ENCODE peak calls at places on chromosome 17, in four cellular contexts. Q, G, M and J are unnamed samples.

GRCh38 chr17:28720247-28720996 is 637 bp downstream of the RPL23A start:
- DNase-seq in Q (no peak), G (peak; percentile 28), M (no peak), J (no peak)

GRCh38 chr17:74810699-74811485 is 34.7 kb upstream of the NAT9 start:
- DNase-seq in G (no peak), Q (no peak), M (no peak), J (no peak)

GRCh38 chr17:2064147-2064489 is 9.2 kb downstream of the HIC1 start:
- DNase-seq in Q (no peak), G (peak; percentile 43), M (no peak), J (no peak)

GRCh38 chr17:1484586-1485310 is 7.7 kb downstream of the MYO1C start:
- DNase-seq in G (peak; percentile 81), Q (no peak), M (peak; percentile 52), J (peak; percentile 88)

GRCh38 chr17:60902399-60902798 is 224.7 kb downstream of the BCAS3 start:
- DNase-seq in G (no peak), M (no peak), Q (peak; percentile 48), J (no peak)

GRCh38 chr17:64278614-64279013 is 15.6 kb upstream of the TEX2 start:
- DNase-seq in Q (peak; percentile 71), G (peak; percentile 38), M (no peak), J (no peak)

GRCh38 chr17:33028778-33029177 is 37.1 kb downstream of the SPACA3 start:
- DNase-seq in Q (no peak), M (no peak), G (no peak), J (no peak)

GRCh38 chr17:33779399-33779697 is 475.7 kb upstream of the CCL2 start:
- DNase-seq in Q (no peak), M (no peak), G (no peak), J (no peak)

GRCh38 chr17:2390199-2390880 is 10.5 kb downstream of the MNT start:
- DNase-seq in M (no peak), G (no peak), Q (no peak), J (no peak)

GRCh38 chr17:64205804-64206203 is 57.3 kb downstream of the TEX2 start:
- DNase-seq in Q (peak; percentile 63), G (no peak), M (no peak), J (no peak)

GRCh38 chr17:8189041-8189710 is 804 bp downstream of the BORCS6 start:
- DNase-seq in Q (no peak), M (no peak), G (peak; percentile 44), J (no peak)

GRCh38 chr17:42312035-42312284 is 23.7 kb downstream of the STAT5A start:
- DNase-seq in G (no peak), M (no peak), Q (no peak), J (no peak)

GRCh38 chr17:76986318-76986717 is 118.1 kb downstream of the MGAT5B start:
- DNase-seq in M (no peak), G (no peak), Q (no peak), J (no peak)

GRCh38 chr17:858941-859452 is 76.8 kb downstream of the MRM3 start:
- DNase-seq in M (no peak), G (no peak), Q (no peak), J (no peak)

GRCh38 chr17:230371-230770 is 48.9 kb upstream of the DOC2B start:
- DNase-seq in Q (no peak), G (no peak), M (no peak), J (no peak)

GRCh38 chr17:79934653-79934970 is 95.4 kb upstream of the CBX4 start:
- DNase-seq in Q (no peak), M (no peak), G (no peak), J (no peak)

GRCh38 chr17:79933863-79934652 is 94.8 kb upstream of the CBX4 start:
- DNase-seq in Q (peak; percentile 26), M (no peak), G (peak; percentile 33), J (no peak)

GRCh38 chr17:79932446-79932845 is 93.2 kb upstream of the CBX4 start:
- DNase-seq in M (no peak), G (no peak), Q (no peak), J (no peak)

GRCh38 chr17:79931517-79932309 is 92.5 kb upstream of the CBX4 start:
- DNase-seq in Q (peak; percentile 31), M (no peak), G (peak; percentile 35), J (no peak)

GRCh38 chr17:79932907-79933306 is 93.7 kb upstream of the CBX4 start:
- DNase-seq in G (no peak), M (no peak), Q (no peak), J (no peak)
- H3K4me1 ChIP-seq in G (peaks cover 16% of the 10 kb centered on the region), M (peaks cover 9% of the 10 kb centered on the region), Q (peaks cover 3% of the 10 kb centered on the region), J (peaks cover 8% of the 10 kb centered on the region)

DNA sequence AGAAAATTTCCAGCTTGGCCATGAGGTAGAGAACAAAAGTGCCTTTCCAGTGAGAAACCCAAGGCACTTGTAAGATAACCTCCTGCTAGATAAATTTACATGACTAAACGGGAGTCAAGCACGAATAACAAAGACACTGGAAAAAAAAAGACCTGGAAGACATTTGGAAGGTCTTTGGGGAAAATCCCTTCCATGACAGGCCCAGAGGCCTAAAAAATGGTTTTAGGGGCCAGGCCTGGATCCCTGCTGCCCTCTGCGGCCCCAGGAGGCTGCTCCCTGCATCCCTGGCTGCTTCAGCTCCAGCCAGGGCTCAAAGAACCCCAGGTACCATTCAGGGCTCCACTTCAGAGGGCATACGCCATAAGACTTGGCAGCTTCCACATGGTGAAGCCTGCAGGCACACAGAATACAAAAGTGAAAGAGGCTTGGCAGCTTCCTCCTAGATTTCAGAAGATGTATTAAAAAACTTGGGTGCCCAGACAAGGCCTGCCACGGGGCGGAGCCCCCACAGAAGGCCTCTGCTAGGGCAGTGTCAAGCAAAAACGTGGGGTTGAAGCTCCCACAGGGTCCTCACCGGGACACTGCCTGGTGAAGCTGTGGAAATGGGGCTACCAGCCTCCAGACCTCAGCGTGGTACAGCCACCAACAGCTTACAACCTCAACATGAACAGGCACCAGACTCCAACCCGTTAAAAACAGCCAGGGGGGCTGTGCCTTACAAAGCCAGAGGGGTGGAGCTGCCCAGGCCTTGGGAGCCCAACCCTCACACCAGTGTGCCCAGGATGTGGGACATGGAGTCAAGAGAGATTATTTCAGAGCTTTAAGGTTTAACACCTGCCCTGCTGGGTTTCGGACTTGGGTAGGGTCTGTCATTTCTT is 77.1 kb downstream of the SDK2 start:
- DNase-seq in M (no peak), Q (no peak), G (no peak), J (peak; percentile 85)
- H4K91ac ChIP-seq in M (no peak overlapping the region), Q (no peak overlapping the region), G (no peak overlapping the region), J (no peak overlapping the region)

GRCh38 chr17:75853410-75853809 is 1.7 kb downstream of the WBP2 start:
- DNase-seq in G (peak; percentile 88), Q (peak; percentile 60), M (no peak), J (no peak)

GRCh38 chr17:75854111-75854748 is 905 bp downstream of the WBP2 start:
- DNase-seq in G (peak; percentile 91), Q (peak; percentile 57), M (no peak), J (peak; percentile 44)

GRCh38 chr17:75855310-75856061 is at the start of gene WBP2:
- DNase-seq in Q (peak; percentile 100), G (peak; percentile 100), M (peak; percentile 99), J (peak; percentile 100)

GRCh38 chr17:75856062-75856681 is 1.0 kb upstream of the WBP2 start:
- DNase-seq in M (no peak), Q (peak; percentile 31), G (peak; percentile 67), J (no peak)

DNA sequence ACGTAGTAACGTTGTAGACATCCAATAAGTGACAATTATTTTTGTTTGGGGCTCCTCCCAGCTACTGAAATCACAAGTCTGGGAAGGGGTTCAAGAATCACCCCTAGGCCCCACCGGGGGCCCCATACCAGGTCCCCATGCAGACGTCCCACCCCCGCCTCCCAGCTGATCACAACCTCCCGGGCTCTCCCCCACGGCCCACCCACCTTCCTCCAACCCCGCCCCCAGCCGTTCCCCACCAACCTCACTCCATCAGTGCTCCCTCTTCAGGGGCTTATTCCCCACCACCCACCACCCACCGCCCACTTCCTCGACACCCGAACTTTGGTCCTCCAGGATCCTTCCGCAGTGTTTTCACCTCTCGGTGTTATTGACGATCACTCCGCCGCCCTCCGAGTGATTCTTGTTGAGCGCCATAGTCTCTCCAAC is 240 bp downstream of the WBP2 start:
- DNase-seq in G (no peak), M (no peak), Q (no peak), J (no peak)
- H4K8ac ChIP-seq in G (peak overlapping the region; percentile 83), M (no peak overlapping the region), Q (peak overlapping the region; percentile 67), J (no peak overlapping the region)

DNA sequence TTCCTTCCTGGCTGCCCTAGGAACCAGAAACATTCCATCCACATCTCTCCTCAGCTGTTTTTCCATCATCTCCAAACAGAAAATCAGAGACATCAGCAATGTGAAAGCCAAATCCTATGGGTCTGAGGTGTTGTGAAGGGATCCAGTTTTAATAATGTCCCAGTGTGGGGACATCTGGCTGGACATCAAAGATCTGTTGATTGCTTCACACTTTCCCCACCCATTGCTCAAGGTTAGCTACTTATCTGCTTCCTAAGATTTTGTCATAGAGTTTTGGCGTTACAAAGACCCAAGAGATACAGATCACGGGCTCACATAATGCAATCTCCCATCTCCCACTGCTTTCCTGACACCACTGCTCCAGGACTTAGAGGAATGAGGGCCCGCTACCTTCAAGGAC is 47.9 kb upstream of the AXIN2 start:
- DNase-seq in Q (no peak), M (no peak), G (no peak), J (no peak)
- H3K4me1 ChIP-seq in Q (no peaks in the 10 kb centered on the region), M (no peaks in the 10 kb centered on the region), G (no peaks in the 10 kb centered on the region), J (no peaks in the 10 kb centered on the region)

DNA sequence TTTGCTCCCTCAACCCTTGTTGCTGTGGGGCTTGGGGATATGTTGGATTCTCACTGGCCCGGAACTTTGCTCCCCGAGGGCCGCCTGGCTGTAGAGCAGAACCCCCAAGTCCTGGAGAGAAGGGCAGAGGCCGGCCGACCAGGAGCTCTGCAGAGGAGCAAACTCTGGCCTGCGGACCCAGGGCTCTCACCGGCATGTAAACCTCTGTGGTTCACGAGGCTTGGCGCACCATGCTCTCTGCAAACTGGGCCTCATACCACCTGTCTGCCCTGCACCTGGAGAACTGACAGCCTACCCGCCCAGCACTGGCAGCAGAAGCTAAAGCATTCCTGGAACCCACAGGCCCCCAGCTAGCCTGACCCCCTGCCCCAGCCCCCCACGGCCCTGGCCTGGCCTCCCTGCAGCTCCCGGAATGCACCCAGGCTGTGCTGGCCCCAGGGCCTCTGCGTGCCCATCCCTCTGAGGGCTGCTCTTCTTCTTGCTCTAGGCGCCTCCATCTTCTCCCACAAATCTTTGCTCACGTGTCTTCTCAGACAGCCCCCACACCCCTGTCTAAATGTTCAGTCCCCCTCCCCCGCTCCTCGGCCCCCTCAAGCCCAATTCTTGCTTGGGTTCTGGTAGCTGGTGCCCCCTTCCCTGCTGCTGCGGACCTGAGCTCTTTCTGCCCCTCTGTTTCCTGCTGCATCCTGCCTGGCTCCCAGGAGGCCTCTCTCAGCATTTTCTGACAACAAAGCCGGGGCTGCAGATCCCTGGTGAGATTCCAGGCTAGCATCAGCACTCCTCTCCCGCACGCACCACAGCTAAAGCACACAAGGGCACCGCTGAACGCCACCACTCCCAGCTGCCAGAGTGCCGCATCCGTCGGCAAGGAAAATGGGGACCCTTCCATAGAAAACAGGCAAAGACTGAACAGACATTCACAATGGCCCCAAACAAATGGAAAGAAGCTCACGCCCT is 23.3 kb downstream of the ACTG1 start:
- DNase-seq in M (no peak), G (no peak), Q (no peak), J (peak; percentile 69)
- H4K91ac ChIP-seq in M (no peak overlapping the region), G (peak overlapping the region; percentile 66), Q (no peak overlapping the region), J (no peak overlapping the region)